ENCODE peak calls at places on chromosome 14, in eight cellular contexts. One of them, this sample, is unnamed.

GRCh38 chr14:21109377-21110260 is 8.8 kb downstream of the TMEM253 start:
- DNase-seq in stimulated activated CD8-positive, alpha-beta memory T cell treated with anti-CD3 and anti-CD28 coated beads, Interleukin-4, amount 100 ng/mL, for 1 hour: no peak
- DNase-seq in DMS 273 treated with DMSO at 0.1 percent for 48 hours: peak
- DNase-seq in NCI-H1436: peak
- DNase-seq in fibroblast of mammary gland: no peak
- DNase-seq in T-helper 2 cell: peak
- DNase-seq in activated CD4-positive, alpha-beta memory T cell treated with anti-CD3 and anti-CD28 coated beads, Interleukin-2, amount 10 ng/mL, durations not matched to agents 7 days and 5 days: no peak
- DNase-seq in left lung: no peak
- DNase-seq in this sample: no peak

GRCh38 chr14:74965770-74966153 is 10.4 kb upstream of the PGF start:
- DNase-seq in stimulated activated CD8-positive, alpha-beta memory T cell treated with anti-CD3 and anti-CD28 coated beads, Interleukin-4, amount 100 ng/mL, for 1 hour: no peak
- DNase-seq in NCI-H1436: no peak
- DNase-seq in activated CD4-positive, alpha-beta memory T cell treated with anti-CD3 and anti-CD28 coated beads, Interleukin-2, amount 10 ng/mL, durations not matched to agents 7 days and 5 days: no peak
- DNase-seq in DMS 273 treated with DMSO at 0.1 percent for 48 hours: no peak
- DNase-seq in fibroblast of mammary gland: peak
- DNase-seq in T-helper 2 cell: no peak
- DNase-seq in left lung: no peak
- DNase-seq in this sample: no peak

GRCh38 chr14:104803280-104803915 is 2.5 kb downstream of the ZBTB42 start:
- DNase-seq in stimulated activated CD8-positive, alpha-beta memory T cell treated with anti-CD3 and anti-CD28 coated beads, Interleukin-4, amount 100 ng/mL, for 1 hour: no peak
- DNase-seq in fibroblast of mammary gland: no peak
- DNase-seq in NCI-H1436: no peak
- DNase-seq in DMS 273 treated with DMSO at 0.1 percent for 48 hours: no peak
- DNase-seq in left lung: no peak
- DNase-seq in T-helper 2 cell: no peak
- DNase-seq in activated CD4-positive, alpha-beta memory T cell treated with anti-CD3 and anti-CD28 coated beads, Interleukin-2, amount 10 ng/mL, durations not matched to agents 7 days and 5 days: no peak
- DNase-seq in this sample: no peak

GRCh38 chr14:49989980-49990379 is 97.1 kb downstream of the ARF6 start:
- DNase-seq in T-helper 2 cell: no peak
- DNase-seq in left lung: no peak
- DNase-seq in stimulated activated CD8-positive, alpha-beta memory T cell treated with anti-CD3 and anti-CD28 coated beads, Interleukin-4, amount 100 ng/mL, for 1 hour: no peak
- DNase-seq in DMS 273 treated with DMSO at 0.1 percent for 48 hours: no peak
- DNase-seq in fibroblast of mammary gland: no peak
- DNase-seq in activated CD4-positive, alpha-beta memory T cell treated with anti-CD3 and anti-CD28 coated beads, Interleukin-2, amount 10 ng/mL, durations not matched to agents 7 days and 5 days: no peak
- DNase-seq in NCI-H1436: no peak
- DNase-seq in this sample: no peak

GRCh38 chr14:72714871-72715214 is 179.1 kb downstream of the DPF3 start:
- DNase-seq in T-helper 2 cell: no peak
- DNase-seq in DMS 273 treated with DMSO at 0.1 percent for 48 hours: no peak
- DNase-seq in fibroblast of mammary gland: no peak
- DNase-seq in activated CD4-positive, alpha-beta memory T cell treated with anti-CD3 and anti-CD28 coated beads, Interleukin-2, amount 10 ng/mL, durations not matched to agents 7 days and 5 days: no peak
- DNase-seq in NCI-H1436: no peak
- DNase-seq in stimulated activated CD8-positive, alpha-beta memory T cell treated with anti-CD3 and anti-CD28 coated beads, Interleukin-4, amount 100 ng/mL, for 1 hour: no peak
- DNase-seq in left lung: no peak
- DNase-seq in this sample: no peak

GRCh38 chr14:74978416-74978947 is 23.1 kb upstream of the PGF start:
- DNase-seq in fibroblast of mammary gland: no peak
- DNase-seq in NCI-H1436: no peak
- DNase-seq in activated CD4-positive, alpha-beta memory T cell treated with anti-CD3 and anti-CD28 coated beads, Interleukin-2, amount 10 ng/mL, durations not matched to agents 7 days and 5 days: no peak
- DNase-seq in T-helper 2 cell: no peak
- DNase-seq in stimulated activated CD8-positive, alpha-beta memory T cell treated with anti-CD3 and anti-CD28 coated beads, Interleukin-4, amount 100 ng/mL, for 1 hour: no peak
- DNase-seq in left lung: no peak
- DNase-seq in DMS 273 treated with DMSO at 0.1 percent for 48 hours: no peak
- DNase-seq in this sample: no peak

GRCh38 chr14:54797556-54797955 is 105.1 kb downstream of the GCH1 start:
- DNase-seq in DMS 273 treated with DMSO at 0.1 percent for 48 hours: no peak
- DNase-seq in T-helper 2 cell: no peak
- DNase-seq in left lung: no peak
- DNase-seq in stimulated activated CD8-positive, alpha-beta memory T cell treated with anti-CD3 and anti-CD28 coated beads, Interleukin-4, amount 100 ng/mL, for 1 hour: no peak
- DNase-seq in activated CD4-positive, alpha-beta memory T cell treated with anti-CD3 and anti-CD28 coated beads, Interleukin-2, amount 10 ng/mL, durations not matched to agents 7 days and 5 days: no peak
- DNase-seq in fibroblast of mammary gland: no peak
- DNase-seq in NCI-H1436: no peak
- DNase-seq in this sample: no peak

GRCh38 chr14:20429801-20430669 is 5.9 kb downstream of the KLHL33 start:
- DNase-seq in DMS 273 treated with DMSO at 0.1 percent for 48 hours: no peak
- DNase-seq in left lung: no peak
- DNase-seq in T-helper 2 cell: no peak
- DNase-seq in stimulated activated CD8-positive, alpha-beta memory T cell treated with anti-CD3 and anti-CD28 coated beads, Interleukin-4, amount 100 ng/mL, for 1 hour: no peak
- DNase-seq in fibroblast of mammary gland: no peak
- DNase-seq in NCI-H1436: no peak
- DNase-seq in activated CD4-positive, alpha-beta memory T cell treated with anti-CD3 and anti-CD28 coated beads, Interleukin-2, amount 10 ng/mL, durations not matched to agents 7 days and 5 days: no peak
- DNase-seq in this sample: peak

GRCh38 chr14:77989441-77989891 is 180.7 kb upstream of the NRXN3 start:
- DNase-seq in NCI-H1436: no peak
- DNase-seq in T-helper 2 cell: no peak
- DNase-seq in fibroblast of mammary gland: no peak
- DNase-seq in stimulated activated CD8-positive, alpha-beta memory T cell treated with anti-CD3 and anti-CD28 coated beads, Interleukin-4, amount 100 ng/mL, for 1 hour: no peak
- DNase-seq in DMS 273 treated with DMSO at 0.1 percent for 48 hours: no peak
- DNase-seq in left lung: no peak
- DNase-seq in activated CD4-positive, alpha-beta memory T cell treated with anti-CD3 and anti-CD28 coated beads, Interleukin-2, amount 10 ng/mL, durations not matched to agents 7 days and 5 days: no peak
- DNase-seq in this sample: no peak

GRCh38 chr14:28609228-28609828 is 157.3 kb upstream of the FOXG1 start:
- DNase-seq in activated CD4-positive, alpha-beta memory T cell treated with anti-CD3 and anti-CD28 coated beads, Interleukin-2, amount 10 ng/mL, durations not matched to agents 7 days and 5 days: peak
- DNase-seq in DMS 273 treated with DMSO at 0.1 percent for 48 hours: no peak
- DNase-seq in stimulated activated CD8-positive, alpha-beta memory T cell treated with anti-CD3 and anti-CD28 coated beads, Interleukin-4, amount 100 ng/mL, for 1 hour: no peak
- DNase-seq in fibroblast of mammary gland: peak
- DNase-seq in T-helper 2 cell: peak
- DNase-seq in NCI-H1436: peak
- DNase-seq in left lung: no peak
- DNase-seq in this sample: peak

GRCh38 chr14:74251546-74252030 is 12.3 kb downstream of the VSX2 start:
- DNase-seq in NCI-H1436: peak
- DNase-seq in T-helper 2 cell: peak
- DNase-seq in stimulated activated CD8-positive, alpha-beta memory T cell treated with anti-CD3 and anti-CD28 coated beads, Interleukin-4, amount 100 ng/mL, for 1 hour: peak
- DNase-seq in activated CD4-positive, alpha-beta memory T cell treated with anti-CD3 and anti-CD28 coated beads, Interleukin-2, amount 10 ng/mL, durations not matched to agents 7 days and 5 days: peak
- DNase-seq in fibroblast of mammary gland: peak
- DNase-seq in left lung: peak
- DNase-seq in DMS 273 treated with DMSO at 0.1 percent for 48 hours: peak
- DNase-seq in this sample: peak

GRCh38 chr14:69460093-69460701 is 24.3 kb upstream of the PLEKHD1 start:
- DNase-seq in left lung: peak
- DNase-seq in stimulated activated CD8-positive, alpha-beta memory T cell treated with anti-CD3 and anti-CD28 coated beads, Interleukin-4, amount 100 ng/mL, for 1 hour: peak
- DNase-seq in fibroblast of mammary gland: peak
- DNase-seq in DMS 273 treated with DMSO at 0.1 percent for 48 hours: peak
- DNase-seq in T-helper 2 cell: peak
- DNase-seq in activated CD4-positive, alpha-beta memory T cell treated with anti-CD3 and anti-CD28 coated beads, Interleukin-2, amount 10 ng/mL, durations not matched to agents 7 days and 5 days: peak
- DNase-seq in NCI-H1436: peak
- DNase-seq in this sample: peak

GRCh38 chr14:70881549-70882174 is 25.6 kb upstream of the PCNX1 start:
- DNase-seq in DMS 273 treated with DMSO at 0.1 percent for 48 hours: no peak
- DNase-seq in left lung: no peak
- DNase-seq in stimulated activated CD8-positive, alpha-beta memory T cell treated with anti-CD3 and anti-CD28 coated beads, Interleukin-4, amount 100 ng/mL, for 1 hour: no peak
- DNase-seq in NCI-H1436: no peak
- DNase-seq in activated CD4-positive, alpha-beta memory T cell treated with anti-CD3 and anti-CD28 coated beads, Interleukin-2, amount 10 ng/mL, durations not matched to agents 7 days and 5 days: no peak
- DNase-seq in T-helper 2 cell: peak
- DNase-seq in fibroblast of mammary gland: no peak
- DNase-seq in this sample: no peak

GRCh38 chr14:60512952-60513554 is 4.1 kb downstream of the SIX6 start:
- DNase-seq in stimulated activated CD8-positive, alpha-beta memory T cell treated with anti-CD3 and anti-CD28 coated beads, Interleukin-4, amount 100 ng/mL, for 1 hour: no peak
- DNase-seq in NCI-H1436: no peak
- DNase-seq in left lung: no peak
- DNase-seq in activated CD4-positive, alpha-beta memory T cell treated with anti-CD3 and anti-CD28 coated beads, Interleukin-2, amount 10 ng/mL, durations not matched to agents 7 days and 5 days: no peak
- DNase-seq in DMS 273 treated with DMSO at 0.1 percent for 48 hours: no peak
- DNase-seq in T-helper 2 cell: no peak
- DNase-seq in fibroblast of mammary gland: no peak
- DNase-seq in this sample: no peak

GRCh38 chr14:37491076-37491475 is 104.0 kb downstream of the FOXA1 start:
- DNase-seq in left lung: no peak
- DNase-seq in DMS 273 treated with DMSO at 0.1 percent for 48 hours: no peak
- DNase-seq in fibroblast of mammary gland: no peak
- DNase-seq in stimulated activated CD8-positive, alpha-beta memory T cell treated with anti-CD3 and anti-CD28 coated beads, Interleukin-4, amount 100 ng/mL, for 1 hour: no peak
- DNase-seq in activated CD4-positive, alpha-beta memory T cell treated with anti-CD3 and anti-CD28 coated beads, Interleukin-2, amount 10 ng/mL, durations not matched to agents 7 days and 5 days: no peak
- DNase-seq in NCI-H1436: no peak
- DNase-seq in T-helper 2 cell: no peak
- DNase-seq in this sample: no peak

GRCh38 chr14:44316647-44317432 is 190.2 kb downstream of the FSCB start:
- DNase-seq in DMS 273 treated with DMSO at 0.1 percent for 48 hours: peak
- DNase-seq in activated CD4-positive, alpha-beta memory T cell treated with anti-CD3 and anti-CD28 coated beads, Interleukin-2, amount 10 ng/mL, durations not matched to agents 7 days and 5 days: peak
- DNase-seq in T-helper 2 cell: peak
- DNase-seq in left lung: peak
- DNase-seq in stimulated activated CD8-positive, alpha-beta memory T cell treated with anti-CD3 and anti-CD28 coated beads, Interleukin-4, amount 100 ng/mL, for 1 hour: no peak
- DNase-seq in NCI-H1436: no peak
- DNase-seq in fibroblast of mammary gland: peak
- DNase-seq in this sample: peak

GRCh38 chr14:71556730-71557129 is 375.5 kb upstream of the RGS6 start:
- DNase-seq in DMS 273 treated with DMSO at 0.1 percent for 48 hours: no peak
- DNase-seq in fibroblast of mammary gland: no peak
- DNase-seq in left lung: no peak
- DNase-seq in NCI-H1436: no peak
- DNase-seq in activated CD4-positive, alpha-beta memory T cell treated with anti-CD3 and anti-CD28 coated beads, Interleukin-2, amount 10 ng/mL, durations not matched to agents 7 days and 5 days: no peak
- DNase-seq in stimulated activated CD8-positive, alpha-beta memory T cell treated with anti-CD3 and anti-CD28 coated beads, Interleukin-4, amount 100 ng/mL, for 1 hour: no peak
- DNase-seq in T-helper 2 cell: no peak
- DNase-seq in this sample: no peak

GRCh38 chr14:103057028-103057371 is 349 bp downstream of the CDC42BPB start:
- DNase-seq in left lung: peak
- DNase-seq in activated CD4-positive, alpha-beta memory T cell treated with anti-CD3 and anti-CD28 coated beads, Interleukin-2, amount 10 ng/mL, durations not matched to agents 7 days and 5 days: no peak
- DNase-seq in DMS 273 treated with DMSO at 0.1 percent for 48 hours: no peak
- DNase-seq in stimulated activated CD8-positive, alpha-beta memory T cell treated with anti-CD3 and anti-CD28 coated beads, Interleukin-4, amount 100 ng/mL, for 1 hour: no peak
- DNase-seq in NCI-H1436: no peak
- DNase-seq in T-helper 2 cell: no peak
- DNase-seq in fibroblast of mammary gland: no peak
- DNase-seq in this sample: no peak

GRCh38 chr14:89190779-89191513 is 226.1 kb downstream of the FOXN3 start:
- DNase-seq in T-helper 2 cell: peak
- DNase-seq in stimulated activated CD8-positive, alpha-beta memory T cell treated with anti-CD3 and anti-CD28 coated beads, Interleukin-4, amount 100 ng/mL, for 1 hour: no peak
- DNase-seq in NCI-H1436: peak
- DNase-seq in activated CD4-positive, alpha-beta memory T cell treated with anti-CD3 and anti-CD28 coated beads, Interleukin-2, amount 10 ng/mL, durations not matched to agents 7 days and 5 days: no peak
- DNase-seq in fibroblast of mammary gland: no peak
- DNase-seq in DMS 273 treated with DMSO at 0.1 percent for 48 hours: peak
- DNase-seq in left lung: no peak
- DNase-seq in this sample: peak

GRCh38 chr14:72686101-72686500 is 207.8 kb downstream of the DPF3 start:
- DNase-seq in stimulated activated CD8-positive, alpha-beta memory T cell treated with anti-CD3 and anti-CD28 coated beads, Interleukin-4, amount 100 ng/mL, for 1 hour: no peak
- DNase-seq in activated CD4-positive, alpha-beta memory T cell treated with anti-CD3 and anti-CD28 coated beads, Interleukin-2, amount 10 ng/mL, durations not matched to agents 7 days and 5 days: no peak
- DNase-seq in DMS 273 treated with DMSO at 0.1 percent for 48 hours: no peak
- DNase-seq in left lung: no peak
- DNase-seq in fibroblast of mammary gland: no peak
- DNase-seq in NCI-H1436: no peak
- DNase-seq in T-helper 2 cell: no peak
- DNase-seq in this sample: no peak

GRCh38 chr14:64614992-64615391 is 65.2 kb downstream of the PPP1R36 start:
- DNase-seq in stimulated activated CD8-positive, alpha-beta memory T cell treated with anti-CD3 and anti-CD28 coated beads, Interleukin-4, amount 100 ng/mL, for 1 hour: no peak
- DNase-seq in left lung: no peak
- DNase-seq in DMS 273 treated with DMSO at 0.1 percent for 48 hours: no peak
- DNase-seq in activated CD4-positive, alpha-beta memory T cell treated with anti-CD3 and anti-CD28 coated beads, Interleukin-2, amount 10 ng/mL, durations not matched to agents 7 days and 5 days: no peak
- DNase-seq in NCI-H1436: no peak
- DNase-seq in fibroblast of mammary gland: no peak
- DNase-seq in T-helper 2 cell: no peak
- DNase-seq in this sample: no peak

GRCh38 chr14:21902561-21903199 is 229.1 kb upstream of the OR4E1 start:
- DNase-seq in activated CD4-positive, alpha-beta memory T cell treated with anti-CD3 and anti-CD28 coated beads, Interleukin-2, amount 10 ng/mL, durations not matched to agents 7 days and 5 days: peak
- DNase-seq in fibroblast of mammary gland: peak
- DNase-seq in T-helper 2 cell: peak
- DNase-seq in NCI-H1436: no peak
- DNase-seq in stimulated activated CD8-positive, alpha-beta memory T cell treated with anti-CD3 and anti-CD28 coated beads, Interleukin-4, amount 100 ng/mL, for 1 hour: no peak
- DNase-seq in left lung: no peak
- DNase-seq in DMS 273 treated with DMSO at 0.1 percent for 48 hours: no peak
- DNase-seq in this sample: no peak

GRCh38 chr14:50928002-50928635 is 16.2 kb downstream of the PYGL start:
- DNase-seq in NCI-H1436: no peak
- DNase-seq in T-helper 2 cell: no peak
- DNase-seq in fibroblast of mammary gland: peak
- DNase-seq in left lung: peak
- DNase-seq in DMS 273 treated with DMSO at 0.1 percent for 48 hours: no peak
- DNase-seq in stimulated activated CD8-positive, alpha-beta memory T cell treated with anti-CD3 and anti-CD28 coated beads, Interleukin-4, amount 100 ng/mL, for 1 hour: no peak
- DNase-seq in activated CD4-positive, alpha-beta memory T cell treated with anti-CD3 and anti-CD28 coated beads, Interleukin-2, amount 10 ng/mL, durations not matched to agents 7 days and 5 days: no peak
- DNase-seq in this sample: no peak

GRCh38 chr14:50726372-50727107 is 58.4 kb upstream of the SAV1 start:
- DNase-seq in activated CD4-positive, alpha-beta memory T cell treated with anti-CD3 and anti-CD28 coated beads, Interleukin-2, amount 10 ng/mL, durations not matched to agents 7 days and 5 days: no peak
- DNase-seq in T-helper 2 cell: peak
- DNase-seq in DMS 273 treated with DMSO at 0.1 percent for 48 hours: peak
- DNase-seq in NCI-H1436: no peak
- DNase-seq in fibroblast of mammary gland: peak
- DNase-seq in left lung: no peak
- DNase-seq in stimulated activated CD8-positive, alpha-beta memory T cell treated with anti-CD3 and anti-CD28 coated beads, Interleukin-4, amount 100 ng/mL, for 1 hour: no peak
- DNase-seq in this sample: no peak

GRCh38 chr14:63383776-63384367 is 65.1 kb upstream of the GPHB5 start:
- DNase-seq in DMS 273 treated with DMSO at 0.1 percent for 48 hours: no peak
- DNase-seq in fibroblast of mammary gland: no peak
- DNase-seq in stimulated activated CD8-positive, alpha-beta memory T cell treated with anti-CD3 and anti-CD28 coated beads, Interleukin-4, amount 100 ng/mL, for 1 hour: no peak
- DNase-seq in left lung: no peak
- DNase-seq in activated CD4-positive, alpha-beta memory T cell treated with anti-CD3 and anti-CD28 coated beads, Interleukin-2, amount 10 ng/mL, durations not matched to agents 7 days and 5 days: peak
- DNase-seq in T-helper 2 cell: peak
- DNase-seq in NCI-H1436: no peak
- DNase-seq in this sample: no peak

GRCh38 chr14:102500190-102500661 is 9.3 kb downstream of the ANKRD9 start:
- DNase-seq in NCI-H1436: no peak
- DNase-seq in left lung: peak
- DNase-seq in T-helper 2 cell: peak
- DNase-seq in activated CD4-positive, alpha-beta memory T cell treated with anti-CD3 and anti-CD28 coated beads, Interleukin-2, amount 10 ng/mL, durations not matched to agents 7 days and 5 days: peak
- DNase-seq in stimulated activated CD8-positive, alpha-beta memory T cell treated with anti-CD3 and anti-CD28 coated beads, Interleukin-4, amount 100 ng/mL, for 1 hour: no peak
- DNase-seq in fibroblast of mammary gland: peak
- DNase-seq in DMS 273 treated with DMSO at 0.1 percent for 48 hours: no peak
- DNase-seq in this sample: no peak

GRCh38 chr14:29320261-29320660 is 553.7 kb downstream of the FOXG1 start:
- DNase-seq in NCI-H1436: no peak
- DNase-seq in stimulated activated CD8-positive, alpha-beta memory T cell treated with anti-CD3 and anti-CD28 coated beads, Interleukin-4, amount 100 ng/mL, for 1 hour: no peak
- DNase-seq in left lung: no peak
- DNase-seq in T-helper 2 cell: no peak
- DNase-seq in fibroblast of mammary gland: no peak
- DNase-seq in DMS 273 treated with DMSO at 0.1 percent for 48 hours: no peak
- DNase-seq in activated CD4-positive, alpha-beta memory T cell treated with anti-CD3 and anti-CD28 coated beads, Interleukin-2, amount 10 ng/mL, durations not matched to agents 7 days and 5 days: no peak
- DNase-seq in this sample: no peak

GRCh38 chr14:104019806-104020205 is 65.7 kb upstream of the ASPG start:
- DNase-seq in T-helper 2 cell: no peak
- DNase-seq in activated CD4-positive, alpha-beta memory T cell treated with anti-CD3 and anti-CD28 coated beads, Interleukin-2, amount 10 ng/mL, durations not matched to agents 7 days and 5 days: no peak
- DNase-seq in fibroblast of mammary gland: no peak
- DNase-seq in stimulated activated CD8-positive, alpha-beta memory T cell treated with anti-CD3 and anti-CD28 coated beads, Interleukin-4, amount 100 ng/mL, for 1 hour: no peak
- DNase-seq in NCI-H1436: no peak
- DNase-seq in left lung: no peak
- DNase-seq in DMS 273 treated with DMSO at 0.1 percent for 48 hours: no peak
- DNase-seq in this sample: no peak

GRCh38 chr14:31142455-31143087 is 65.0 kb downstream of the HECTD1 start:
- DNase-seq in activated CD4-positive, alpha-beta memory T cell treated with anti-CD3 and anti-CD28 coated beads, Interleukin-2, amount 10 ng/mL, durations not matched to agents 7 days and 5 days: no peak
- DNase-seq in NCI-H1436: no peak
- DNase-seq in left lung: no peak
- DNase-seq in DMS 273 treated with DMSO at 0.1 percent for 48 hours: no peak
- DNase-seq in fibroblast of mammary gland: no peak
- DNase-seq in stimulated activated CD8-positive, alpha-beta memory T cell treated with anti-CD3 and anti-CD28 coated beads, Interleukin-4, amount 100 ng/mL, for 1 hour: no peak
- DNase-seq in T-helper 2 cell: no peak
- DNase-seq in this sample: no peak

GRCh38 chr14:94382099-94382498 is 6.3 kb downstream of the SERPINA1 start:
- DNase-seq in fibroblast of mammary gland: no peak
- DNase-seq in DMS 273 treated with DMSO at 0.1 percent for 48 hours: no peak
- DNase-seq in left lung: no peak
- DNase-seq in activated CD4-positive, alpha-beta memory T cell treated with anti-CD3 and anti-CD28 coated beads, Interleukin-2, amount 10 ng/mL, durations not matched to agents 7 days and 5 days: no peak
- DNase-seq in NCI-H1436: no peak
- DNase-seq in T-helper 2 cell: no peak
- DNase-seq in stimulated activated CD8-positive, alpha-beta memory T cell treated with anti-CD3 and anti-CD28 coated beads, Interleukin-4, amount 100 ng/mL, for 1 hour: no peak
- DNase-seq in this sample: no peak

GRCh38 chr14:51521764-51522163 is 129.9 kb upstream of the FRMD6 start:
- DNase-seq in DMS 273 treated with DMSO at 0.1 percent for 48 hours: no peak
- DNase-seq in fibroblast of mammary gland: peak
- DNase-seq in left lung: no peak
- DNase-seq in activated CD4-positive, alpha-beta memory T cell treated with anti-CD3 and anti-CD28 coated beads, Interleukin-2, amount 10 ng/mL, durations not matched to agents 7 days and 5 days: no peak
- DNase-seq in NCI-H1436: no peak
- DNase-seq in stimulated activated CD8-positive, alpha-beta memory T cell treated with anti-CD3 and anti-CD28 coated beads, Interleukin-4, amount 100 ng/mL, for 1 hour: no peak
- DNase-seq in T-helper 2 cell: no peak
- DNase-seq in this sample: no peak

GRCh38 chr14:32473476-32473875 is 144.4 kb downstream of the AKAP6 start:
- DNase-seq in DMS 273 treated with DMSO at 0.1 percent for 48 hours: no peak
- DNase-seq in NCI-H1436: no peak
- DNase-seq in stimulated activated CD8-positive, alpha-beta memory T cell treated with anti-CD3 and anti-CD28 coated beads, Interleukin-4, amount 100 ng/mL, for 1 hour: no peak
- DNase-seq in T-helper 2 cell: no peak
- DNase-seq in activated CD4-positive, alpha-beta memory T cell treated with anti-CD3 and anti-CD28 coated beads, Interleukin-2, amount 10 ng/mL, durations not matched to agents 7 days and 5 days: no peak
- DNase-seq in fibroblast of mammary gland: peak
- DNase-seq in left lung: peak
- DNase-seq in this sample: no peak

GRCh38 chr14:69428289-69428998 is 30.0 kb downstream of the SLC39A9 start:
- DNase-seq in DMS 273 treated with DMSO at 0.1 percent for 48 hours: no peak
- DNase-seq in fibroblast of mammary gland: no peak
- DNase-seq in NCI-H1436: no peak
- DNase-seq in T-helper 2 cell: no peak
- DNase-seq in stimulated activated CD8-positive, alpha-beta memory T cell treated with anti-CD3 and anti-CD28 coated beads, Interleukin-4, amount 100 ng/mL, for 1 hour: no peak
- DNase-seq in activated CD4-positive, alpha-beta memory T cell treated with anti-CD3 and anti-CD28 coated beads, Interleukin-2, amount 10 ng/mL, durations not matched to agents 7 days and 5 days: no peak
- DNase-seq in left lung: no peak
- DNase-seq in this sample: no peak

GRCh38 chr14:89283327-89284060 is 133.5 kb downstream of the FOXN3 start:
- DNase-seq in T-helper 2 cell: peak
- DNase-seq in activated CD4-positive, alpha-beta memory T cell treated with anti-CD3 and anti-CD28 coated beads, Interleukin-2, amount 10 ng/mL, durations not matched to agents 7 days and 5 days: peak
- DNase-seq in NCI-H1436: no peak
- DNase-seq in stimulated activated CD8-positive, alpha-beta memory T cell treated with anti-CD3 and anti-CD28 coated beads, Interleukin-4, amount 100 ng/mL, for 1 hour: no peak
- DNase-seq in DMS 273 treated with DMSO at 0.1 percent for 48 hours: no peak
- DNase-seq in fibroblast of mammary gland: no peak
- DNase-seq in left lung: no peak
- DNase-seq in this sample: no peak

This sample was measured in DMS153.